ENCODE peak calls at places on chromosomes 5 and 9, in five cellular contexts. W is K562, R is A549, J is GM12878, V is HepG2. H is an unnamed sample.
A peak's percentile ranks its signal among the peaks of the same experiment; 100 is the strongest.

GRCh38 chr5:143014017-143014651 is 244.0 kb downstream of the ARHGAP26 start:
- DNase-seq in W (peak; percentile 63), R (no peak), J (no peak), V (no peak), H (no peak)

GRCh38 chr5:173646684-173647083 is 30.2 kb upstream of the BOD1 start:
- DNase-seq in W (no peak), R (no peak), J (no peak), V (no peak), H (no peak)

GRCh38 chr9:77770340-77770739 is 122.2 kb upstream of the GNA14 start:
- DNase-seq in W (no peak), R (no peak), J (no peak), V (no peak), H (no peak)

GRCh38 chr5:68279960-68280359 is 64.4 kb downstream of the PIK3R1 start:
- DNase-seq in W (peak; percentile 51), R (no peak), J (no peak), V (no peak), H (no peak)

GRCh38 chr5:36820900-36821299 is 55.7 kb upstream of the NIPBL start:
- DNase-seq in W (peak; percentile 60), R (no peak), J (no peak), V (no peak), H (no peak)

GRCh38 chr9:109459423-109459822 is 38.7 kb downstream of the PTPN3 start:
- DNase-seq in W (no peak), R (no peak), J (no peak), V (no peak), H (no peak)

GRCh38 chr9:136327313-136327971 is at the start of gene GPSM1:
- DNase-seq in W (peak; percentile 89), R (peak; percentile 52), J (no peak), V (no peak), H (no peak)

GRCh38 chr9:2192356-2192979 is 177.3 kb downstream of the SMARCA2 start:
- DNase-seq in W (no peak), R (no peak), J (no peak), V (no peak), H (no peak)

GRCh38 chr5:57215629-57216195 is 41.9 kb downstream of the GPBP1 start:
- DNase-seq in W (no peak), R (no peak), J (no peak), V (no peak), H (no peak)

DNA sequence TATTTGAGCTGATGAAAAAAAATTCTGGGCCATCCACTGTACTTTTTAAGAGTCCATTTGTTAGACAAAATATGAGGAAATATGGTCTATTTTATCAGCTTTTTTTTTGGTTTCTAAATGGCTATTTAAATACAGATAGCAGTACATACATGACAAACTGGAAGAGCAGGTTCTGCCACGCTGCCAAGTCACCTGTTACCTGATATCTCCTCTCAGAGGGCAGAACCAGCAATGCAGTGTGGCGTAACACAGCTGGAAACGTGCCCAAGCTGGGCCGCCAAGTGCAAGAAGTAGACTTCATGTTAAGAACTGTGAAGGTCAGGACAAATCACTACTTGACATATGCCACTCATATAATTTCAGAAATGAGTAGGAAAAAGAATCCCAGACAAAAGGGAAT is 8.1 kb downstream of the MCIDAS start:
- DNase-seq in W (no peak), R (no peak), J (no peak), V (no peak), H (no peak)
- TF ChIP-seq KDM1A in W (no peak), R (no peak), J (no peak), V (no peak), H (no peak)

GRCh38 chr5:62714246-62714645 is 135.6 kb downstream of the LRRC70 start:
- DNase-seq in W (no peak), R (no peak), J (no peak), V (no peak), H (no peak)
- TF ChIP-seq MAX in W (no peak), R (no peak), J (no peak), V (no peak), H (no peak)

GRCh38 chr5:151430731-151431130 is 16.7 kb upstream of the SLC36A1 start:
- DNase-seq in W (no peak), R (no peak), J (no peak), V (no peak), H (no peak)

GRCh38 chr5:151424892-151425523 is 22.4 kb upstream of the SLC36A1 start:
- DNase-seq in W (no peak), R (no peak), J (no peak), V (no peak), H (peak; percentile 77)

GRCh38 chr5:151432210-151432609 is 15.2 kb upstream of the SLC36A1 start:
- DNase-seq in W (no peak), R (no peak), J (no peak), V (no peak), H (no peak)

DNA sequence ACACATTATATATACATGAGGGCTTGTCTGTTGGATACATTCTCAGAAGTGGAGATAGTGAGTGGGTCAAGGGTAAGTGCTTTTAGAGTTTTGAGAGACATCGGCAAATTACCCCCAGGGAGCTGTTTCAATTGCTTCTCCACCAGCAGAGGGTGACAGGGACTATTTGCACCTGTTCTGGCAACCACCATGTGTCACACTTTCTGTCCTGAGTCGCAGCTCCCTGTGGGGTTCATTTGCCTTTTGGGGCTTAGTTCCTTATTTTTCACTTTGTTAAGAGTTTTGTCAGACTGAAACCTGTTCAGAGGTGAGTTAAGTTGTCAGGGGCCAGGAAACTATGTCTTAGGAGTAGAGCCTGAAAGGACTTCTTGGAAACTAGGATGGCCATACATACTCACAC is 20.1 kb upstream of the SLC36A1 start:
- DNase-seq in W (no peak), R (no peak), J (peak; percentile 66), V (no peak), H (no peak)
- TF ChIP-seq KDM1A in W (no peak), R (no peak), J (no peak), V (no peak), H (no peak)

DNA sequence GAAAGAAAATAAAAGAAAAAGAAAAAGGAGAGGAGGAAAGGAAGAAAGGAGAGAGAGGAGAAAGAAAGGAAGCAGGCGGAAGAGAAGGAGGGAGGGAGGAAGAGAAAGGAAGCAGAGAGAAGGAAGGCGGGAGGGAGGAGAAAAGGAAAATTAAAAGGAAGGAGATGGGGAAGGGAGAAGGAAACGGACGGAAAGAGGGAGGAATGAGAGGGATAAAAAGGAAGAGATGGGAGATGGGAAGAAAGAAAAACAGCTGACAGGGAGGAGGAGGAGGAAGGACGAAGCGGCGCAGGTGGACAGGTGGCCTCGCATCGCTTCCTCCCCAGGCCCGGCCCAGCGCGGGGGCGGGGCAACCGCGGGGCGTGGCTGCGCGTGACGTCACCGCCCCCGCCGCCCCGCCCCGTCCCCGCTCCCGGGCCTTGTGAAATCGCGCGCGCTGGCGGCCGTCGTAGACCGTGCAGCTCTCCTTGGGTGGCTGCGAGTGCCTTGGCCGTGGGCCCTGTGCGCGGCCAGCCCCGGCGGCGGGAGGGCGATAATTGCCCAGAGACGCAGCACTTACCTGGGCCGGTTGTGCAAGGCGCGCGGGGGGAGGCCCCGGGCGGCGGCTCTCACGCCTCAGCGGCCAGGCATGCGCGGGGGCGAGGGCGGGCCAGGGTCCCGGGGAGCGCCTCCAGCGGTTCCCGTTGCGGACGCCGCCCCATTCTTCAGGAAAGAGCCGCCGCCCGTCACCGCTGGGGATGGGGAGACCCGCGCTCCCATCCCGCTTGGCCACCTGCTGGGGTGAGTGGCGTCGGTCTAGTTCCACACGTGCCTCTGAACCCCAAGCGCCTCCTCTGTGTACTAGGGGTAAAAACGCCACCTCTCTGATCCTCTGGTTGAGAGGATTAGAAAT is 49.6 kb upstream of the FOXE1 start:
- DNase-seq in W (peak; percentile 94), R (peak; percentile 71), J (no peak), V (peak; percentile 33), H (peak; percentile 84)
- TF ChIP-seq MAX in W (peak; percentile 56), R (peak; percentile 66), J (no peak), V (peak; percentile 86), H (peak; percentile 66)

GRCh38 chr5:163350083-163350482 is 87.3 kb upstream of the CCNG1 start:
- DNase-seq in W (peak; percentile 13), R (peak; percentile 10), J (no peak), V (no peak), H (no peak)
- TF ChIP-seq KDM1A in W (peak; percentile 21), R (no peak), J (no peak), V (no peak), H (no peak)

H was measured in H1.